ENCODE peak calls at places on chromosome 10, in four cellular contexts. One of them, this sample, is unnamed.

GRCh38 chr10:113041841-113042745 is 92.0 kb downstream of the TCF7L2 start:
- DNase-seq in naive B cell: no peak
- DNase-seq in fibroblast of lung: no peak
- DNase-seq in endothelial cell: no peak
- DNase-seq in this sample: no peak

GRCh38 chr10:79189853-79190435 is 121.2 kb downstream of the ZMIZ1 start:
- DNase-seq in endothelial cell: no peak
- DNase-seq in naive B cell: no peak
- DNase-seq in fibroblast of lung: no peak
- DNase-seq in this sample: no peak

GRCh38 chr10:21528452-21529235 is 3.2 kb upstream of the SKIDA1 start:
- DNase-seq in naive B cell: no peak
- DNase-seq in fibroblast of lung: peak
- DNase-seq in endothelial cell: no peak
- DNase-seq in this sample: no peak

GRCh38 chr10:100986952-100987684 is at the start of the genes MRPL43 and TWNK:
- DNase-seq in naive B cell: peak
- DNase-seq in fibroblast of lung: peak
- DNase-seq in endothelial cell: peak
- DNase-seq in this sample: peak

GRCh38 chr10:26361946-26362345 is 76.2 kb upstream of the APBB1IP start:
- DNase-seq in endothelial cell: no peak
- DNase-seq in naive B cell: no peak
- DNase-seq in fibroblast of lung: no peak
- DNase-seq in this sample: no peak

GRCh38 chr10:68963151-68963550 is 7.2 kb downstream of the DDX21 start:
- DNase-seq in endothelial cell: no peak
- DNase-seq in fibroblast of lung: no peak
- DNase-seq in naive B cell: no peak
- DNase-seq in this sample: no peak

GRCh38 chr10:52210161-52210560 is 103.9 kb upstream of the DKK1 start:
- DNase-seq in fibroblast of lung: no peak
- DNase-seq in naive B cell: no peak
- DNase-seq in endothelial cell: no peak
- DNase-seq in this sample: no peak

GRCh38 chr10:31620236-31621151 is 301.5 kb downstream of the ZEB1 start:
- DNase-seq in endothelial cell: peak
- DNase-seq in fibroblast of lung: peak
- DNase-seq in naive B cell: no peak
- DNase-seq in this sample: no peak

GRCh38 chr10:47092822-47093221 is 181.6 kb downstream of the PTPN20 start:
- DNase-seq in naive B cell: no peak
- DNase-seq in endothelial cell: no peak
- DNase-seq in fibroblast of lung: no peak
- DNase-seq in this sample: no peak

GRCh38 chr10:121899727-121900126 is 28.1 kb downstream of the ATE1 start:
- DNase-seq in fibroblast of lung: no peak
- DNase-seq in endothelial cell: no peak
- DNase-seq in naive B cell: no peak
- DNase-seq in this sample: no peak

GRCh38 chr10:117169480-117169879 is 27.8 kb upstream of the KCNK18 start:
- DNase-seq in endothelial cell: no peak
- DNase-seq in naive B cell: no peak
- DNase-seq in fibroblast of lung: no peak
- DNase-seq in this sample: no peak

GRCh38 chr10:110918633-110919348 is at the start of gene BBIP1:
- DNase-seq in fibroblast of lung: peak
- DNase-seq in endothelial cell: peak
- DNase-seq in naive B cell: peak
- DNase-seq in this sample: peak

GRCh38 chr10:661891-662605 is 27.4 kb downstream of the DIP2C start:
- DNase-seq in endothelial cell: no peak
- DNase-seq in fibroblast of lung: no peak
- DNase-seq in naive B cell: no peak
- DNase-seq in this sample: peak

GRCh38 chr10:52668024-52668423 is 104.6 kb downstream of the MBL2 start:
- DNase-seq in naive B cell: no peak
- DNase-seq in fibroblast of lung: no peak
- DNase-seq in endothelial cell: no peak
- DNase-seq in this sample: no peak

GRCh38 chr10:125414998-125415397 is 254.6 kb upstream of the CTBP2 start:
- DNase-seq in naive B cell: no peak
- DNase-seq in fibroblast of lung: peak
- DNase-seq in endothelial cell: no peak
- DNase-seq in this sample: no peak

GRCh38 chr10:96082153-96082552 is 38.8 kb downstream of the CCNJ start:
- DNase-seq in endothelial cell: no peak
- DNase-seq in naive B cell: no peak
- DNase-seq in fibroblast of lung: no peak
- DNase-seq in this sample: no peak

GRCh38 chr10:62056660-62057059 is 155.2 kb downstream of the ARID5B start:
- DNase-seq in endothelial cell: no peak
- DNase-seq in naive B cell: no peak
- DNase-seq in fibroblast of lung: no peak
- DNase-seq in this sample: no peak

GRCh38 chr10:114825513-114826253 is 4.1 kb downstream of the FHIP2A start:
- DNase-seq in naive B cell: no peak
- DNase-seq in fibroblast of lung: peak
- DNase-seq in endothelial cell: no peak
- DNase-seq in this sample: no peak

GRCh38 chr10:73641272-73642060 is at the start of gene MYOZ1:
- DNase-seq in fibroblast of lung: no peak
- DNase-seq in endothelial cell: no peak
- DNase-seq in naive B cell: no peak
- DNase-seq in this sample: no peak

GRCh38 chr10:114364726-114365125 is 39.6 kb downstream of the AFAP1L2 start:
- DNase-seq in fibroblast of lung: no peak
- DNase-seq in naive B cell: no peak
- DNase-seq in endothelial cell: no peak
- DNase-seq in this sample: no peak

GRCh38 chr10:69845574-69846251 is 44.0 kb downstream of the COL13A1 start:
- DNase-seq in naive B cell: no peak
- DNase-seq in endothelial cell: no peak
- DNase-seq in fibroblast of lung: no peak
- DNase-seq in this sample: peak

GRCh38 chr10:5888843-5889623 is 660 bp downstream of the ANKRD16 start:
- DNase-seq in naive B cell: peak
- DNase-seq in endothelial cell: peak
- DNase-seq in fibroblast of lung: peak
- DNase-seq in this sample: peak